ENCODE peak calls at places on chromosomes 12 and 14, in four cellular contexts. W is K562, I is A549, V is Peyer's patch. P is an unnamed sample.

GRCh38 chr14:66939409-66939808 is 249.8 kb upstream of the GARIN2 start:
- DNase-seq in W (no peak), I (no peak), V (no peak), P (no peak)

GRCh38 chr14:72783741-72784140 is 110.2 kb downstream of the DPF3 start:
- DNase-seq in W (no peak), I (no peak), V (no peak), P (no peak)

GRCh38 chr14:94110552-94111181 is at the start of gene IFI27:
- DNase-seq in W (peak; percentile 44), I (no peak), V (no peak), P (peak; percentile 17)

GRCh38 chr14:105945891-105946290 is 419.5 kb downstream of the TMEM121 start:
- DNase-seq in W (no peak), I (peak; percentile 8), V (no peak), P (no peak)

GRCh38 chr14:76919811-76920571 is 93.8 kb downstream of the LRRC74A start:
- DNase-seq in W (no peak), I (peak; percentile 84), V (no peak), P (peak; percentile 88)

GRCh38 chr14:104292084-104292970 is 153.9 kb downstream of the KIF26A start:
- DNase-seq in W (no peak), I (no peak), V (no peak), P (no peak)

GRCh38 chr14:80447396-80447795 is 236.1 kb upstream of the DIO2 start:
- DNase-seq in W (no peak), I (no peak), V (no peak), P (no peak)

GRCh38 chr14:56274556-56274955 is 156.3 kb downstream of the PELI2 start:
- DNase-seq in W (no peak), I (no peak), V (no peak), P (peak; percentile 12)

GRCh38 chr12:72282721-72283120 is 10.6 kb downstream of the TRHDE start:
- DNase-seq in W (no peak), I (no peak), V (no peak), P (peak; percentile 53)

GRCh38 chr14:20610002-20610765 is 19.0 kb upstream of the RNASE12 start:
- DNase-seq in W (peak; percentile 52), I (peak; percentile 86), V (peak; percentile 72), P (peak; percentile 66)

GRCh38 chr14:88323520-88324199 is 591 bp upstream of the KCNK10 start:
- DNase-seq in W (no peak), I (no peak), V (peak; percentile 25), P (no peak)

GRCh38 chr14:104782086-104782822 is 13.3 kb downstream of the AKT1 start:
- DNase-seq in W (no peak), I (no peak), V (no peak), P (no peak)

GRCh38 chr14:93173943-93174395 is 10.7 kb downstream of the MOAP1 start:
- DNase-seq in W (peak; percentile 16), I (no peak), V (no peak), P (no peak)

GRCh38 chr12:123761841-123762714 is at the start of gene DNAH10:
- DNase-seq in W (no peak), I (no peak), V (peak; percentile 28), P (no peak)

GRCh38 chr12:2383276-2384028 is 330.7 kb downstream of the CACNA1C start:
- DNase-seq in W (no peak), I (no peak), V (no peak), P (no peak)

GRCh38 chr12:89663577-89664357 is 44.9 kb downstream of the ATP2B1 start:
- DNase-seq in W (peak; percentile 40), I (no peak), V (no peak), P (peak; percentile 23)

GRCh38 chr12:94429633-94430032 is 30.0 kb downstream of the CEP83 start:
- DNase-seq in W (no peak), I (no peak), V (no peak), P (no peak)

GRCh38 chr12:117377758-117378157 is 16.3 kb upstream of the NOS1 start:
- DNase-seq in W (peak; percentile 47), I (peak; percentile 42), V (no peak), P (no peak)

GRCh38 chr12:88726806-88727722 is 146.8 kb upstream of the KITLG start:
- DNase-seq in W (no peak), I (no peak), V (no peak), P (peak; percentile 36)

GRCh38 chr14:60862283-60862682 is 118.6 kb downstream of the TRMT5 start:
- DNase-seq in W (no peak), I (no peak), V (no peak), P (peak; percentile 29)

DNA sequence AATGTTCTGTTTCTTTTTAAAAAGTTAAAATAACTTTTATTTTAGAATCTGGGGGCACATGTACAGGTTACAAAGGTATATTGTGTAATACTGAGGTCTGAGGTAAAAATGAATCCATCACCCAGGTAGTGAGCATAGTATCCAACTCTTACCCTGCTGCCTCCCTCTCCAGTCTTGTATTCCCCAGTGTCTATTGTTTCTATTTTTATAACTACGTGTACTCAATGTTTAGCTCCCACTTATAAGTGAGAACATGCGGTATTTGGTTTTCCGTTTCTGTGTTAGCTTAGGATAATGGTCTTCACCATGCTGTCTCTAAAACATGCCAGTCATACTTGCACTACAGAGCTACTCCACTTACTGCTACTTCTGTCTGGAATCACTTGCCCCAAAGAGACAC is 8.4 kb downstream of the FBXO33 start:
- DNase-seq in W (no peak), I (no peak), V (no peak), P (no peak)
- H3K4me3 ChIP-seq in W (no peak overlapping the region), I (no peak overlapping the region), V (no peak overlapping the region), P (no peak overlapping the region)

GRCh38 chr12:38911611-38912010 is 6.2 kb upstream of the CPNE8 start:
- DNase-seq in W (no peak), I (no peak), V (no peak), P (no peak)
- TF ChIP-seq CTCF in W (no peak), I (peak; percentile 39), V (no peak), P (no peak)

DNA sequence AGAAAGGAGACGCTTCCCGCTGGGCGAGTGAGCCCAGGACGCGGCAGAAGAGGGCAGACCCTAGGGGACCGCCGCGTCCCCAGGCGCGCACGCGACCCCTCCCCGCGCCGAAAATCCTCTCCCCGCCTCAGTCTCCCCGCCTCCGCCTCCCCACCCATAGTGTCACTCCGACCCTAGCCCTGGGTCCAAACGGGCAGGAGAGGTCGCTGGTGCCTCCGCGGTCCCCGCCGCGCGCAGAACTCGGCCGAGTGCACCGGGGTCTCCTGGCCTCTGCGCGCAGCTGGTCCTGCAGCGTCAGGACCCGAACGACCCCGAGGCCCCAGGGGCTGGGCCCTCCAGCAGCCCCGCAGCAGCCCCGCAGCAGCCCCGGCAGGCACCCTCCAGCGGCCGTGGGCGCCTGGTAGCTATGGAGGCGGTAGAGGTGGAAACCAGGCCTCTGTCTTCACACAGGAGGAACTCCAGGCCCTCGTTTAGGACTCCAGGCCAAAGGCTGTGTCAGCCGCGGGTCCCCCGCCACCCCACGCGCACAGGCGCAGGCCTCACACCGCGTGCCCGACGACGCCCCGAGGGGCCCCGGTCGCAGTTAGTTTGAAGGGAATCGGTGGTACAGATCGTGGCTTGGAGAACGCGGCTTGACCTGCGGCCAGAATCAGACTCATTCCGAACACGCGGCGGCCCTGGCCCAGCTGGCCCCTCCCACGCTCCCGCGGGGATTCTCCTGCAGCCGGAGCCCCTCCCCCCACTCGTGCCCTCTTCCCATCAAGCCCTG is 60.0 kb upstream of the EIF5 start:
- DNase-seq in W (no peak), I (no peak), V (no peak), P (no peak)
- H3K4me3 ChIP-seq in W (no peak overlapping the region), I (no peak overlapping the region), V (peak overlapping the region; percentile 21), P (no peak overlapping the region)

GRCh38 chr14:103097994-103098957 is 3.8 kb downstream of the EXOC3L4 start:
- DNase-seq in W (peak; percentile 50), I (no peak), V (no peak), P (no peak)

GRCh38 chr14:103100281-103101121 is 6.0 kb downstream of the EXOC3L4 start:
- DNase-seq in W (no peak), I (no peak), V (peak; percentile 67), P (no peak)

GRCh38 chr14:103097244-103097993 is 2.9 kb downstream of the EXOC3L4 start:
- DNase-seq in W (no peak), I (no peak), V (no peak), P (no peak)

GRCh38 chr14:103099733-103100280 is 5.3 kb downstream of the EXOC3L4 start:
- DNase-seq in W (no peak), I (no peak), V (no peak), P (no peak)

DNA sequence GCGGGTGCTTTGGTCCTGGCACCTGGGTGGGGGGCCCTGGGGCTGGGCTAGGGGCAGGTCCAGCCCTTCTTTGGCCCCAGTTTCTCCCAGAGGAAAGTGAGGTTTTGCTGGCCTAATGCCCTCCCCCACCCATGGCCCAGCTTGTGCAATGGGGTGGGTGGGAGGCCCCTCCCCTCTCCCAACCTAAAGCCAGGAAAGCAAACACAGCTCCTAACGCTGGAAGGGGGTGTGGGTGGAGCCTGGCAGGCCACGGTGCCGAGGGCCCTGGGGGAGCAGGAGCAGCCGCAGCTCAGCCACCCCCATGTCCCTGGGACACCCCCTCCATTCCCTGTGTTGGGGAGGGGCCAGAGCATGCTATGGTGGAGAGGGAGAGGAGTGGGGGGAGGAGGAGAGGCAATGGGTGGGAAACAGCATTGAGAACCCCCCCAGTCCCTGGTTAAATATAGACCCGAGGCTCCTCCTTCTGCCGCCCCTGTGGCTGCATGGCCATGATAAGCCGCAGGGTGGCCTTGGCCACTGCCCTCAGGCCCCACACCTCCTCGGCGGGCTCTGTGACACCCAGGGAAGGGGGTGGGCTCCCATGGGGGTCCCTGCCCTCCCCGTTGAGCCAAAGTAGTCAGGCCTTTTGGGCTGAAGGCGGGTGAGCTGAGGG is 4.7 kb downstream of the EXOC3L4 start:
- DNase-seq in W (peak; percentile 73), I (peak; percentile 75), V (no peak), P (no peak)
- TF ChIP-seq CTCF in W (peak; percentile 44), I (no peak), V (no peak), P (no peak)

GRCh38 chr14:53016919-53017318 is 66.1 kb upstream of the FERMT2 start:
- DNase-seq in W (no peak), I (no peak), V (no peak), P (no peak)

GRCh38 chr14:53006931-53007330 is 56.1 kb upstream of the FERMT2 start:
- DNase-seq in W (no peak), I (no peak), V (no peak), P (no peak)

GRCh38 chr14:53016491-53016890 is 65.6 kb upstream of the FERMT2 start:
- DNase-seq in W (no peak), I (no peak), V (no peak), P (peak; percentile 54)

GRCh38 chr14:53010193-53010592 is 59.3 kb upstream of the FERMT2 start:
- DNase-seq in W (no peak), I (no peak), V (no peak), P (no peak)

DNA sequence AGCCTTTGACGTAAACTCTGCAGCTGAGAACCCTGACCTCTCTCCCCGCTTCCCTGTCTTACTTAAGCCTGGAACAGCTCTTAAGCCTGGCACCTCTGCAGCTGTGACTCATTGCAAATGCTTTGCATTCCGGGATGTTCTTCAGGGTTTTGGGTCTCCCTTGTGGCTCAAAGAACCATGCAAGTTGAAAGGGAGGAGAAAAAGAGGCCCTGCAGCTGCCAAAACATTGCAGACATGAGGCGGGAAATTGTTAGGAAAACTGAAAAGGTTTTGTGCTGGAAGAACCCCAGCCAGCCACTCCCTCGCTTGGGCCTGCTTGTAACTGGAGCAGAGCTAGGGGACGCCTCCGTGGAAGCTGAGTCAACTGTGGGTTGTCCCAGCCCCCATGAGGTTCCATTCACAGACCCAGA is 60.2 kb upstream of the FERMT2 start:
- DNase-seq in W (no peak), I (peak; percentile 66), V (no peak), P (peak; percentile 97)
- H3K4me3 ChIP-seq in W (no peak overlapping the region), I (no peak overlapping the region), V (no peak overlapping the region), P (no peak overlapping the region)